ENCODE peak calls at places on chromosomes 7 and 10, in six cellular contexts. M is A549, P is K562, I is Panc1, G is GM23338, X is HCT116. E is an unnamed sample.
A peak's percentile ranks its signal among the peaks of the same experiment; 100 is the strongest.

GRCh38 chr7:101650579-101651081 is 21.5 kb upstream of the MYL10 start:
- DNase-seq in M (no peak), P (no peak), I (no peak), G (no peak), X (no peak), E (no peak)

GRCh38 chr7:140541513-140542192 is 62.3 kb upstream of the MKRN1 start:
- DNase-seq in M (peak; percentile 91), P (peak; percentile 66), I (peak; percentile 71), G (peak; percentile 96), X (peak; percentile 75), E (peak; percentile 61)

GRCh38 chr10:103277713-103278299 is 868 bp downstream of the INA start:
- DNase-seq in M (no peak), P (no peak), I (no peak), G (peak; percentile 47), X (no peak), E (peak; percentile 57)

GRCh38 chr7:42198974-42199668 is 37.9 kb downstream of the GLI3 start:
- DNase-seq in M (no peak), P (no peak), I (no peak), G (no peak), X (no peak), E (no peak)

GRCh38 chr7:17663056-17663675 is 277.1 kb downstream of the SNX13 start:
- DNase-seq in M (peak; percentile 29), P (no peak), I (no peak), G (no peak), X (no peak), E (no peak)

GRCh38 chr7:83153419-83153818 is 9.3 kb downstream of the PCLO start:
- DNase-seq in M (no peak), P (no peak), I (no peak), G (no peak), X (no peak), E (peak; percentile 78)

GRCh38 chr7:158973440-158973839 is 117.1 kb downstream of the DYNC2I1 start:
- DNase-seq in M (peak; percentile 33), P (peak; percentile 64), I (no peak), G (peak; percentile 81), X (peak; percentile 64), E (no peak)

GRCh38 chr7:79837915-79838314 is 296.7 kb upstream of the GNAI1 start:
- DNase-seq in M (no peak), P (no peak), I (no peak), G (no peak), X (no peak), E (no peak)

GRCh38 chr10:46541735-46542566 is 14.5 kb downstream of the GPRIN2 start:
- DNase-seq in M (peak; percentile 77), P (no peak), I (no peak), G (no peak), X (no peak), E (peak; percentile 35)

GRCh38 chr10:116848912-116849270 is 408 bp upstream of the ENO4 start:
- DNase-seq in M (no peak), P (no peak), I (no peak), G (no peak), X (no peak), E (no peak)

GRCh38 chr7:33500590-33500989 is 371.2 kb downstream of the BBS9 start:
- DNase-seq in M (no peak), P (no peak), I (no peak), G (no peak), X (no peak), E (no peak)

GRCh38 chr10:25522946-25523608 is 348.3 kb downstream of the GPR158 start:
- DNase-seq in M (peak; percentile 17), P (peak; percentile 19), I (no peak), G (peak; percentile 81), X (no peak), E (peak; percentile 30)

GRCh38 chr10:91838199-91838598 is 40.0 kb downstream of the TNKS2 start:
- DNase-seq in M (no peak), P (peak; percentile 9), I (no peak), G (no peak), X (no peak), E (peak; percentile 52)

GRCh38 chr7:78218051-78218450 is 419.5 kb downstream of the PHTF2 start:
- DNase-seq in M (no peak), P (no peak), I (no peak), G (no peak), X (no peak), E (no peak)

GRCh38 chr10:22693860-22694259 is 20.5 kb downstream of the PIP4K2A start:
- DNase-seq in M (no peak), P (no peak), I (no peak), G (no peak), X (no peak), E (no peak)

GRCh38 chr7:127665922-127666321 is 13.9 kb downstream of the SND1 start:
- DNase-seq in M (no peak), P (no peak), I (no peak), G (peak; percentile 62), X (no peak), E (no peak)

GRCh38 chr10:126497672-126498071 is 109.4 kb upstream of the ADAM12 start:
- DNase-seq in M (no peak), P (no peak), I (no peak), G (no peak), X (no peak), E (no peak)

GRCh38 chr10:113869789-113870188 is 15.3 kb downstream of the NHLRC2 start:
- DNase-seq in M (no peak), P (no peak), I (no peak), G (no peak), X (no peak), E (no peak)
- TF ChIP-seq REST in M (no peak), P (no peak), I (no peak), G (no peak), X (no peak), E (no peak)

GRCh38 chr7:92403760-92404074 is 43.6 kb upstream of the GATAD1 start:
- DNase-seq in M (no peak), P (no peak), I (no peak), G (no peak), X (no peak), E (no peak)

GRCh38 chr7:92402920-92403759 is 44.1 kb upstream of the GATAD1 start:
- DNase-seq in M (no peak), P (no peak), I (no peak), G (peak; percentile 32), X (no peak), E (no peak)

GRCh38 chr7:92397542-92397941 is 49.7 kb upstream of the GATAD1 start:
- DNase-seq in M (no peak), P (no peak), I (no peak), G (no peak), X (no peak), E (no peak)

GRCh38 chr7:92404170-92404614 is 43.1 kb upstream of the GATAD1 start:
- DNase-seq in M (no peak), P (no peak), I (no peak), G (peak; percentile 59), X (no peak), E (no peak)

DNA sequence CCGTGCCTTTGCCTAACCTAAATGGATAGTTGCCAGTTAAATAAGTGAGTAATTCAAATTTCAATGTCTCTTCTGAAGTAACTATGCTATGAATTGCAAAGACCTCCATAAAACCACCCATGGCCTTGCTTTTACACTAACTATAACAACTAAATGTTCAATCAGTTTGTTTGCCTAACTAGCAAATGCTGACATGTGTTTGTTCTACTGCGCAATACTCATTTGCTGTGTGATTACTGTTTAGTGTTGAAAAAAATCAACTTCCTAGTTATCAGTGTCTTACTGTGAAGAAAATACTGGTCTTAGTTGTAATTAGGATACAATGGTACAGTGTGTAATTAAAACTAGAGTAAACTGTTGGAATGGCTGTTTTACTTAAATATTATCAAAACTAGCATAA is 47.3 kb upstream of the GATAD1 start:
- DNase-seq in M (no peak), P (no peak), I (no peak), G (no peak), X (no peak), E (no peak)
- TF ChIP-seq REST in M (no peak), P (no peak), I (no peak), G (no peak), X (no peak), E (no peak)

DNA sequence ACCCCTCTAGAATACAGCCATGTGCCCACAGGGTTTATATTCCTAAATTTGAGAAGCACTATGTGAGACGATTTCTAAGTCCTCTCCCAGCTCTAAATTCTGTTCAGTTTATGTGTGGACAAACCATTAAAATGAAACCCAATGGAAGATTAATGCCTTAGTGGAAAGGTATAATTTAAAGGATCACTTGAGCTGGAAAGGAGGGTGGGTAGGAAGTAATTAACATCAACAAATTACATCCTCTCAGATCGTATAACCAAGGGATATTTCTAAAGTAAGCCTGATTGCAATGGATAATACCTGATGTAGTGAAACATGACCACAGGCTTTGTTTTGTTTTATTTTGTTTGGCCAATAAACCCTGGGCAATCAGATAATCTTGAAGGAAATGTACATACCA is 511.0 kb upstream of the COBL start:
- DNase-seq in M (no peak), P (no peak), I (no peak), G (no peak), X (no peak), E (no peak)
- TF ChIP-seq REST in M (no peak), P (no peak), I (no peak), G (no peak), X (no peak), E (no peak)

GRCh38 chr10:133122171-133122935 is 34.6 kb downstream of the ADGRA1 start:
- DNase-seq in M (no peak), P (no peak), I (no peak), G (no peak), X (no peak), E (no peak)

GRCh38 chr10:133123050-133123745 is 35.5 kb downstream of the ADGRA1 start:
- DNase-seq in M (no peak), P (no peak), I (no peak), G (no peak), X (no peak), E (no peak)

GRCh38 chr10:133125901-133126300 is 34.1 kb upstream of the KNDC1 start:
- DNase-seq in M (no peak), P (no peak), I (no peak), G (no peak), X (no peak), E (no peak)

GRCh38 chr10:133124357-133125211 is 35.4 kb upstream of the KNDC1 start:
- DNase-seq in M (peak; percentile 47), P (peak; percentile 46), I (no peak), G (peak; percentile 65), X (no peak), E (peak; percentile 84)

GRCh38 chr10:133123746-133124356 is 36.1 kb downstream of the ADGRA1 start:
- DNase-seq in M (no peak), P (no peak), I (no peak), G (no peak), X (no peak), E (no peak)
- TF ChIP-seq REST in M (no peak), P (no peak), I (no peak), G (no peak), X (no peak), E (no peak)

GRCh38 chr10:78805176-78805575 is 263.6 kb upstream of the ZMIZ1 start:
- DNase-seq in M (peak; percentile 19), P (no peak), I (no peak), G (no peak), X (no peak), E (peak; percentile 84)

GRCh38 chr10:78802406-78802805 is 266.4 kb upstream of the ZMIZ1 start:
- DNase-seq in M (no peak), P (no peak), I (no peak), G (no peak), X (no peak), E (no peak)

GRCh38 chr10:78803710-78804109 is 265.1 kb upstream of the ZMIZ1 start:
- DNase-seq in M (no peak), P (no peak), I (no peak), G (no peak), X (no peak), E (no peak)

GRCh38 chr10:78802866-78803265 is 265.9 kb upstream of the ZMIZ1 start:
- DNase-seq in M (no peak), P (no peak), I (no peak), G (no peak), X (no peak), E (peak; percentile 58)

GRCh38 chr10:78804356-78805032 is 264.3 kb upstream of the ZMIZ1 start:
- DNase-seq in M (no peak), P (no peak), I (no peak), G (no peak), X (no peak), E (peak; percentile 50)
- TF ChIP-seq REST in M (no peak), P (no peak), I (no peak), G (no peak), X (no peak), E (no peak)